ENCODE peak calls at places on chromosomes 3 and 15, in nine cellular contexts. One of them, this sample, is unnamed.
A peak's percentile ranks its signal among the peaks of the same experiment; 100 is the strongest.

GRCh38 chr15:25186906-25187645 is 232.3 kb downstream of the SNRPN start:
- DNase-seq in non-pigmented ciliary epithelial cell: no peak
- DNase-seq in nucleus accumbens: no peak
- DNase-seq in activated effector memory CD4-positive, alpha-beta T cell treated with Interleukin-2 at 50 U/mL for 16 hours: no peak
- DNase-seq in D341Med: no peak
- DNase-seq in occipital lobe: no peak
- DNase-seq in hippocampal formation: no peak
- DNase-seq in AG09309: no peak
- DNase-seq in HEK293T: no peak
- DNase-seq in this sample: no peak

GRCh38 chr3:66428733-66429132 is 72.1 kb downstream of the LRIG1 start:
- DNase-seq in nucleus accumbens: no peak
- DNase-seq in activated effector memory CD4-positive, alpha-beta T cell treated with Interleukin-2 at 50 U/mL for 16 hours: no peak
- DNase-seq in HEK293T: no peak
- DNase-seq in hippocampal formation: peak; percentile 41
- DNase-seq in non-pigmented ciliary epithelial cell: peak; percentile 97
- DNase-seq in AG09309: peak; percentile 98
- DNase-seq in D341Med: peak; percentile 67
- DNase-seq in occipital lobe: peak; percentile 66
- DNase-seq in this sample: peak; percentile 99

GRCh38 chr3:64798316-64798715 is 110.5 kb upstream of the ADAMTS9 start:
- DNase-seq in D341Med: no peak
- DNase-seq in non-pigmented ciliary epithelial cell: no peak
- DNase-seq in AG09309: no peak
- DNase-seq in occipital lobe: no peak
- DNase-seq in nucleus accumbens: no peak
- DNase-seq in HEK293T: no peak
- DNase-seq in activated effector memory CD4-positive, alpha-beta T cell treated with Interleukin-2 at 50 U/mL for 16 hours: no peak
- DNase-seq in hippocampal formation: no peak
- DNase-seq in this sample: no peak

GRCh38 chr15:26873846-26874245 is 7.0 kb downstream of the GABRA5 start:
- DNase-seq in D341Med: no peak
- DNase-seq in nucleus accumbens: no peak
- DNase-seq in AG09309: no peak
- DNase-seq in HEK293T: no peak
- DNase-seq in occipital lobe: peak; percentile 63
- DNase-seq in hippocampal formation: peak; percentile 47
- DNase-seq in activated effector memory CD4-positive, alpha-beta T cell treated with Interleukin-2 at 50 U/mL for 16 hours: no peak
- DNase-seq in non-pigmented ciliary epithelial cell: no peak
- DNase-seq in this sample: peak; percentile 34

GRCh38 chr3:150970665-150971327 is 1.7 kb downstream of the CLRN1 start:
- DNase-seq in AG09309: peak; percentile 10
- DNase-seq in non-pigmented ciliary epithelial cell: peak; percentile 48
- DNase-seq in HEK293T: no peak
- DNase-seq in occipital lobe: no peak
- DNase-seq in nucleus accumbens: no peak
- DNase-seq in D341Med: no peak
- DNase-seq in hippocampal formation: no peak
- DNase-seq in activated effector memory CD4-positive, alpha-beta T cell treated with Interleukin-2 at 50 U/mL for 16 hours: no peak
- DNase-seq in this sample: peak; percentile 70

GRCh38 chr15:38563723-38564519 is 693 bp downstream of the RASGRP1 start:
- DNase-seq in AG09309: no peak
- DNase-seq in occipital lobe: peak; percentile 64
- DNase-seq in D341Med: peak; percentile 87
- DNase-seq in hippocampal formation: peak; percentile 37
- DNase-seq in activated effector memory CD4-positive, alpha-beta T cell treated with Interleukin-2 at 50 U/mL for 16 hours: peak; percentile 84
- DNase-seq in HEK293T: peak; percentile 57
- DNase-seq in non-pigmented ciliary epithelial cell: no peak
- DNase-seq in nucleus accumbens: peak; percentile 58
- DNase-seq in this sample: no peak

GRCh38 chr3:59820352-59820934 is 770.6 kb upstream of the CFAP20DC start:
- DNase-seq in D341Med: no peak
- DNase-seq in activated effector memory CD4-positive, alpha-beta T cell treated with Interleukin-2 at 50 U/mL for 16 hours: no peak
- DNase-seq in nucleus accumbens: no peak
- DNase-seq in AG09309: no peak
- DNase-seq in hippocampal formation: no peak
- DNase-seq in non-pigmented ciliary epithelial cell: no peak
- DNase-seq in occipital lobe: no peak
- DNase-seq in HEK293T: no peak
- DNase-seq in this sample: no peak

GRCh38 chr15:69990566-69991391 is 106.9 kb downstream of the TLE3 start:
- DNase-seq in D341Med: peak; percentile 51
- DNase-seq in nucleus accumbens: no peak
- DNase-seq in hippocampal formation: no peak
- DNase-seq in AG09309: no peak
- DNase-seq in non-pigmented ciliary epithelial cell: no peak
- DNase-seq in HEK293T: no peak
- DNase-seq in activated effector memory CD4-positive, alpha-beta T cell treated with Interleukin-2 at 50 U/mL for 16 hours: no peak
- DNase-seq in occipital lobe: no peak
- DNase-seq in this sample: no peak

GRCh38 chr3:108159865-108160264 is 62.4 kb downstream of the IFT57 start:
- DNase-seq in hippocampal formation: no peak
- DNase-seq in activated effector memory CD4-positive, alpha-beta T cell treated with Interleukin-2 at 50 U/mL for 16 hours: no peak
- DNase-seq in D341Med: no peak
- DNase-seq in nucleus accumbens: no peak
- DNase-seq in non-pigmented ciliary epithelial cell: no peak
- DNase-seq in HEK293T: no peak
- DNase-seq in occipital lobe: no peak
- DNase-seq in AG09309: no peak
- DNase-seq in this sample: peak; percentile 38

GRCh38 chr3:73848173-73848751 is 223.5 kb upstream of the PDZRN3 start:
- DNase-seq in occipital lobe: no peak
- DNase-seq in activated effector memory CD4-positive, alpha-beta T cell treated with Interleukin-2 at 50 U/mL for 16 hours: no peak
- DNase-seq in nucleus accumbens: no peak
- DNase-seq in HEK293T: peak; percentile 25
- DNase-seq in hippocampal formation: peak; percentile 46
- DNase-seq in AG09309: peak; percentile 11
- DNase-seq in non-pigmented ciliary epithelial cell: peak; percentile 10
- DNase-seq in D341Med: peak; percentile 37
- DNase-seq in this sample: peak; percentile 32

GRCh38 chr3:24096271-24096670 is 151.2 kb downstream of the NR1D2 start:
- DNase-seq in HEK293T: no peak
- DNase-seq in non-pigmented ciliary epithelial cell: no peak
- DNase-seq in AG09309: no peak
- DNase-seq in nucleus accumbens: no peak
- DNase-seq in occipital lobe: no peak
- DNase-seq in hippocampal formation: no peak
- DNase-seq in D341Med: no peak
- DNase-seq in activated effector memory CD4-positive, alpha-beta T cell treated with Interleukin-2 at 50 U/mL for 16 hours: no peak
- DNase-seq in this sample: no peak

GRCh38 chr3:42500091-42500490 is 2.4 kb upstream of the VIPR1 start:
- DNase-seq in nucleus accumbens: no peak
- DNase-seq in occipital lobe: no peak
- DNase-seq in HEK293T: no peak
- DNase-seq in D341Med: no peak
- DNase-seq in hippocampal formation: no peak
- DNase-seq in AG09309: no peak
- DNase-seq in non-pigmented ciliary epithelial cell: no peak
- DNase-seq in activated effector memory CD4-positive, alpha-beta T cell treated with Interleukin-2 at 50 U/mL for 16 hours: no peak
- DNase-seq in this sample: no peak

GRCh38 chr3:131561511-131561910 is 58.7 kb upstream of the MRPL3 start:
- DNase-seq in hippocampal formation: no peak
- DNase-seq in D341Med: no peak
- DNase-seq in non-pigmented ciliary epithelial cell: no peak
- DNase-seq in AG09309: no peak
- DNase-seq in occipital lobe: no peak
- DNase-seq in nucleus accumbens: peak; percentile 10
- DNase-seq in activated effector memory CD4-positive, alpha-beta T cell treated with Interleukin-2 at 50 U/mL for 16 hours: no peak
- DNase-seq in HEK293T: no peak
- DNase-seq in this sample: peak; percentile 56

GRCh38 chr3:149784064-149784704 is 8.2 kb downstream of the ANKUB1 start:
- DNase-seq in HEK293T: no peak
- DNase-seq in occipital lobe: no peak
- DNase-seq in AG09309: no peak
- DNase-seq in hippocampal formation: no peak
- DNase-seq in non-pigmented ciliary epithelial cell: peak; percentile 55
- DNase-seq in D341Med: no peak
- DNase-seq in nucleus accumbens: no peak
- DNase-seq in activated effector memory CD4-positive, alpha-beta T cell treated with Interleukin-2 at 50 U/mL for 16 hours: no peak
- DNase-seq in this sample: peak; percentile 12

GRCh38 chr15:58528197-58528870 is 96.5 kb downstream of the LIPC start:
- DNase-seq in HEK293T: no peak
- DNase-seq in nucleus accumbens: no peak
- DNase-seq in occipital lobe: no peak
- DNase-seq in D341Med: no peak
- DNase-seq in activated effector memory CD4-positive, alpha-beta T cell treated with Interleukin-2 at 50 U/mL for 16 hours: no peak
- DNase-seq in AG09309: no peak
- DNase-seq in non-pigmented ciliary epithelial cell: no peak
- DNase-seq in hippocampal formation: no peak
- DNase-seq in this sample: peak; percentile 47

GRCh38 chr15:94305133-94305532 is 73.8 kb downstream of the MCTP2 start:
- DNase-seq in AG09309: no peak
- DNase-seq in activated effector memory CD4-positive, alpha-beta T cell treated with Interleukin-2 at 50 U/mL for 16 hours: no peak
- DNase-seq in hippocampal formation: no peak
- DNase-seq in nucleus accumbens: no peak
- DNase-seq in occipital lobe: no peak
- DNase-seq in HEK293T: no peak
- DNase-seq in D341Med: no peak
- DNase-seq in non-pigmented ciliary epithelial cell: no peak
- DNase-seq in this sample: no peak

GRCh38 chr15:38424101-38424552 is 29.8 kb upstream of the FAM98B start:
- DNase-seq in D341Med: no peak
- DNase-seq in occipital lobe: no peak
- DNase-seq in nucleus accumbens: no peak
- DNase-seq in hippocampal formation: no peak
- DNase-seq in non-pigmented ciliary epithelial cell: no peak
- DNase-seq in AG09309: no peak
- DNase-seq in activated effector memory CD4-positive, alpha-beta T cell treated with Interleukin-2 at 50 U/mL for 16 hours: no peak
- DNase-seq in HEK293T: no peak
- DNase-seq in this sample: no peak

GRCh38 chr3:37174532-37175126 is at the start of gene LRRFIP2:
- DNase-seq in HEK293T: no peak
- DNase-seq in non-pigmented ciliary epithelial cell: peak; percentile 61
- DNase-seq in hippocampal formation: no peak
- DNase-seq in nucleus accumbens: no peak
- DNase-seq in activated effector memory CD4-positive, alpha-beta T cell treated with Interleukin-2 at 50 U/mL for 16 hours: no peak
- DNase-seq in D341Med: no peak
- DNase-seq in occipital lobe: no peak
- DNase-seq in AG09309: no peak
- DNase-seq in this sample: no peak

GRCh38 chr15:45550436-45550835 is 27.9 kb upstream of the SLC30A4 start:
- DNase-seq in D341Med: no peak
- DNase-seq in non-pigmented ciliary epithelial cell: peak; percentile 8
- DNase-seq in activated effector memory CD4-positive, alpha-beta T cell treated with Interleukin-2 at 50 U/mL for 16 hours: no peak
- DNase-seq in AG09309: peak; percentile 11
- DNase-seq in occipital lobe: no peak
- DNase-seq in hippocampal formation: no peak
- DNase-seq in HEK293T: no peak
- DNase-seq in nucleus accumbens: no peak
- DNase-seq in this sample: no peak

GRCh38 chr3:14150491-14151230 is 25.8 kb downstream of the TMEM43 start:
- DNase-seq in activated effector memory CD4-positive, alpha-beta T cell treated with Interleukin-2 at 50 U/mL for 16 hours: no peak
- DNase-seq in AG09309: no peak
- DNase-seq in D341Med: no peak
- DNase-seq in nucleus accumbens: no peak
- DNase-seq in HEK293T: no peak
- DNase-seq in non-pigmented ciliary epithelial cell: no peak
- DNase-seq in occipital lobe: no peak
- DNase-seq in hippocampal formation: no peak
- DNase-seq in this sample: no peak

This sample was measured in astrocyte of the cerebellum.